ENCODE peak calls at places on chromosomes 16 and 17, in nine cellular contexts. E is dorsolateral prefrontal cortex; J is thoracic aorta; M is ascending aorta; I is cardiac fibroblast; O is spleen; R is astrocyte of the cerebellum; L is CD8-positive, alpha-beta memory T cell; D is epithelial cell of esophagus. K is an unnamed sample.

GRCh38 chr16:84950906-84951305 is 60.4 kb downstream of the ZDHHC7 start:
- DNase-seq in E (no peak), J (no peak), M (no peak), I (peak; percentile 35), O (no peak), R (no peak), L (no peak), D (peak; percentile 14), K (no peak)

GRCh38 chr17:74529243-74529642 is 2.0 kb downstream of the CD300LB start:
- DNase-seq in E (peak; percentile 13), J (no peak), M (no peak), I (no peak), O (no peak), R (no peak), L (no peak), D (no peak), K (no peak)

GRCh38 chr17:41029633-41030245 is at the start of gene KRTAP1-4:
- DNase-seq in E (no peak), J (no peak), M (no peak), I (no peak), O (no peak), R (no peak), L (no peak), D (no peak), K (no peak)

GRCh38 chr17:57465551-57465950 is 209.2 kb downstream of the MSI2 start:
- DNase-seq in E (no peak), J (no peak), M (no peak), I (no peak), O (no peak), R (no peak), L (no peak), D (no peak), K (no peak)

GRCh38 chr17:56309897-56310296 is 156.6 kb downstream of the ANKFN1 start:
- DNase-seq in E (no peak), J (no peak), M (no peak), I (no peak), O (no peak), R (no peak), L (no peak), D (no peak), K (no peak)

GRCh38 chr17:9192010-9192409 is 170.7 kb downstream of the NTN1 start:
- DNase-seq in E (no peak), J (no peak), M (no peak), I (peak; percentile 47), O (no peak), R (no peak), L (no peak), D (no peak), K (no peak)

GRCh38 chr16:69830534-69831211 is 68.5 kb downstream of the WWP2 start:
- DNase-seq in E (no peak), J (no peak), M (no peak), I (no peak), O (no peak), R (no peak), L (no peak), D (no peak), K (no peak)

GRCh38 chr16:87043273-87044030 is 273.7 kb downstream of the C16orf95 start:
- DNase-seq in E (no peak), J (no peak), M (no peak), I (no peak), O (no peak), R (no peak), L (no peak), D (no peak), K (peak; percentile 8)

GRCh38 chr17:2393954-2394749 is 6.7 kb downstream of the MNT start:
- DNase-seq in E (no peak), J (no peak), M (no peak), I (no peak), O (peak; percentile 89), R (no peak), L (no peak), D (no peak), K (no peak)

GRCh38 chr16:5442986-5443385 is 345.4 kb upstream of the EEF2KMT start:
- DNase-seq in E (no peak), J (no peak), M (no peak), I (no peak), O (no peak), R (no peak), L (no peak), D (no peak), K (no peak)

DNA sequence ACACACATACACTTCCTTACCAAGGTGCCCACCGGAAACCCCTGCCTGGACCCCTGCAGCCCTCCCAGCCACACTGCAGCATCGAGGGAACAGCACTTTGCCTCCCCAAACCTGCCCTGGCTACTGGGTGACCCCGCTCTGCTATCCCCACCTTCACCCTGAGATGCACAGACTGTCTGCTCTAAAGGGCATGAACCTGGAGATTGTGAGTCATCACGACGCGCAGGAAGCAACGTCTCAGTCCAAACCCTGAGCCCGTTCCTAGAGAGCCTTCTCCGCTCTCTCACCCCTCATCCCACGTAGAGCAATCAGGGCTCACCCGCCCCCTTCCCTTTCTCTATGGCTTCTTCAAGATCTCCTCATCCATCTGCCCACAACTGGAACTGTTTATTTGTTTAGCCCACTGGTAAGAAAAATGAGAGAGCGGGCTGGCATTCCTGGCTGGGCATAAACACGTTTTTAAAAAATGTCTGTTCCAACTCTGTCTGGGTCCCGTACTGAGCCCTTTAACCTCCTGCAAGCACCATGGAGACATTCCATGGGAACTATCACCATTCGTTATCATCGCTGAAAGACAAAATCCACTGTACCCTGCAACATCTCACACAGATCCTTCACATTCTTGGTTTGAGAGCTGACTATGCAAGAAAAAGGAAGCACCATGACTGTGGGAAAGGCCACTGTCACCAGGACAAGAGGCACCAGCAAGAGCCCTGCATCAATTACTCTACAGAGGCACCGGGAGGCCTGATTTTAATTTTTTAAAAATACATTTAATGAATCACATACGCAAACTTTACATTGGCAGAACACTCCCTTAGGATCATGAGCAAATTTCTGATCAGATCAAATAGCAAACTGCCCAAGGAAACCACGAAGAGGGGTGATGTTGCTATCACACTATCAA is 28.2 kb downstream of the ZFHX3 start:
- DNase-seq in E (no peak), J (no peak), M (no peak), I (peak; percentile 91), O (no peak), R (peak; percentile 36), L (no peak), D (peak; percentile 60), K (peak; percentile 15)
- H3K4me3 ChIP-seq in E (no peak overlapping the region), J (peak overlapping the region; percentile 28), M (peak overlapping the region; percentile 9), I (peak overlapping the region; percentile 3), O (no peak overlapping the region), R (no peak overlapping the region), L (no peak overlapping the region), D (no peak overlapping the region), K (no peak overlapping the region)

DNA sequence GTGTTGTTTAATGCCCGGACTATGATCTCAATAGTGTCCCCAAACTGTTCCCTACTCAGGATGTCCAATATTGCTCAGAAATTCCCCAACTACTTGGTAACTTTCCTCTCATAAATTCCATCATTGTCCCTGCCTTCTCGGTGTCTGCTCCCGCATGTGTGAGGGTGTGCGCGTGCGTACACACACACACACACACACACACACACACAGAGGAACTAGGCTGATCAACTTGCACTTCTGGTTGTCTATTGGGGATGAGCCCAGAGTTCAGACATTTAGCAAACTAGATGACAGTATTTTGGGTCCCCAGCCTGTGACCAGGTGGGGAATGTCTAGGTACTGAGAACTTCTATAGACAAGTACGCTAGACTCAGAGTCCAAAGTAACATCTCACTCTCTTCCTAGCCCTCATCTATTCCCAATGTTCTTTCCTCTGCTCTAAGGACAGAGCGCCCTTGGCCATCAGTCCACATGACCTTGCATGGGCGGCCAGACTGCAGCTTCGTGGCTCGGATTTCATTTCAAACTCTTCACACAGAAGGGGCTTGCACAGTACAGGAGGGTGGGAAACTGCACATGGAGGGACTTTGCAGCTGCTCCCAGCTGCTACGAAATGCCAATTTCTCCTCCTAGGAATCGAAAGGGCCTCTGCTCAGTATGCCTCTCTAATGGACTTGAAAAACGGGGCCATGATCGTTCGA is 5.3 kb downstream of the HS3ST3A1 start:
- DNase-seq in E (no peak), J (no peak), M (no peak), I (no peak), O (no peak), R (no peak), L (no peak), D (no peak), K (no peak)
- H3K4me3 ChIP-seq in E (no peak overlapping the region), J (no peak overlapping the region), M (no peak overlapping the region), I (no peak overlapping the region), O (no peak overlapping the region), R (no peak overlapping the region), L (no peak overlapping the region), D (no peak overlapping the region), K (no peak overlapping the region)

GRCh38 chr17:30345527-30346075 is 11.7 kb upstream of the TMIGD1 start:
- DNase-seq in E (no peak), J (no peak), M (no peak), I (no peak), O (no peak), R (no peak), L (no peak), D (peak; percentile 69), K (no peak)

GRCh38 chr17:30345089-30345433 is 11.2 kb upstream of the TMIGD1 start:
- DNase-seq in E (no peak), J (no peak), M (no peak), I (no peak), O (no peak), R (no peak), L (no peak), D (no peak), K (no peak)

GRCh38 chr17:30343741-30344140 is 9.9 kb upstream of the TMIGD1 start:
- DNase-seq in E (no peak), J (no peak), M (no peak), I (no peak), O (no peak), R (no peak), L (no peak), D (no peak), K (no peak)

GRCh38 chr17:30346211-30346831 is 12.5 kb upstream of the TMIGD1 start:
- DNase-seq in E (no peak), J (no peak), M (no peak), I (peak; percentile 35), O (no peak), R (no peak), L (no peak), D (peak; percentile 55), K (peak; percentile 23)

DNA sequence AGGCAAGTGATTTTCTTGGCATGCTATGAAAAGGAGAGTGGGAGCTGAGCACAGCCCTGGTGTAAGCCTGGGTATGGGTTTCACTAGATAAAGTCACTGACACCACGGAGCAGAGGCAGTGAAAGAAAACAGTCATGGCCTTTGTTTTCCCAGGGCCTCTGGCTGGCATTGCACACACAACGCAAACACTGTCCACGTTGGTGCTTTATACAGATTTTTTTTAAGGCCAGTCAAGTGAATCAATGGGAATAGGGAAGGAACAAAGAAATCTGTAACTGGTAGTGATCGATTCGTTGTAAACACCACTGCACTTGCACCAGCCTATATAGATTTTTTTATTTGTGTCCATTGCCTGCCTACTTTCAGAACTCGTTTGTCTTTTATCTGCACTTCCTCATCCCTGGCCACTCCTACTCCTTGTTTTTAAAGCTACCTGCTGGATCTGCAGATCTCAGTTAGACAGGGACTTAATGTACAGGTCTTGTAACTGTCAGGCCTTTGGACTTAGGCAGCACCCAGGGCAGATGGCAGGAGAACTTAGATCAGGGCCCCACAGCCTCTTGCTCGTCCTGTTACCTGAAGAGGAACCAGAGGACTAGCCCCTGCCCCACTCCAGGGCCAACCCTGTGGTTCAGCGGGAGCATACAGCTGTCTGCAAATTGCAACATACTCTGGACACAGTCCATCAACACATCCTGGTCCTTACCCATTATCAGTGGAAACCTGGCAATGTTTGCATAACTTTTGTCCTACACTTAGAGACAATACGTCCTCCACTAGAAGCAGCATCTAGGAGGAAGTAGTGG is 10.6 kb upstream of the TMIGD1 start:
- DNase-seq in E (peak; percentile 45), J (no peak), M (no peak), I (peak; percentile 83), O (no peak), R (peak; percentile 5), L (no peak), D (peak; percentile 75), K (peak; percentile 67)
- H3K4me3 ChIP-seq in E (peak overlapping the region; percentile 19), J (no peak overlapping the region), M (no peak overlapping the region), I (no peak overlapping the region), O (no peak overlapping the region), R (no peak overlapping the region), L (no peak overlapping the region), D (no peak overlapping the region), K (no peak overlapping the region)

GRCh38 chr16:80997964-80998620 is 8.6 kb downstream of the CMC2 start:
- DNase-seq in E (no peak), J (no peak), M (no peak), I (no peak), O (no peak), R (no peak), L (no peak), D (no peak), K (no peak)
- H3K4me3 ChIP-seq in E (no peak overlapping the region), J (peak overlapping the region; percentile 39), M (peak overlapping the region; percentile 17), I (no peak overlapping the region), O (no peak overlapping the region), R (no peak overlapping the region), L (peak overlapping the region; percentile 76), D (no peak overlapping the region), K (no peak overlapping the region)